ENCODE peak calls at places on chromosomes 12 and 14, in seven cellular contexts. One of them, this sample, is unnamed.

GRCh38 chr14:104665092-104665662 is 24.2 kb upstream of the INF2 start:
- DNase-seq in WTC11: no peak
- DNase-seq in esophagus squamous epithelium: no peak
- DNase-seq in upper lobe of left lung: no peak
- DNase-seq in A549: no peak
- DNase-seq in CD8-positive, alpha-beta T cell: no peak
- DNase-seq in fibroblast of villous mesenchyme: no peak
- DNase-seq in this sample: no peak

GRCh38 chr12:126224032-126224431 is 1158.8 kb downstream of the AACS start:
- DNase-seq in A549: no peak
- DNase-seq in CD8-positive, alpha-beta T cell: no peak
- DNase-seq in fibroblast of villous mesenchyme: no peak
- DNase-seq in WTC11: no peak
- DNase-seq in upper lobe of left lung: no peak
- DNase-seq in esophagus squamous epithelium: no peak
- DNase-seq in this sample: no peak

GRCh38 chr12:91172051-91172450 is 10.6 kb downstream of the DCN start:
- DNase-seq in WTC11: no peak
- DNase-seq in CD8-positive, alpha-beta T cell: no peak
- DNase-seq in fibroblast of villous mesenchyme: no peak
- DNase-seq in esophagus squamous epithelium: no peak
- DNase-seq in upper lobe of left lung: no peak
- DNase-seq in A549: no peak
- DNase-seq in this sample: no peak

GRCh38 chr12:106282457-106283097 is 20.0 kb upstream of the TCP11L2 start:
- DNase-seq in A549: peak; percentile 83
- DNase-seq in CD8-positive, alpha-beta T cell: no peak
- DNase-seq in esophagus squamous epithelium: no peak
- DNase-seq in fibroblast of villous mesenchyme: peak; percentile 73
- DNase-seq in WTC11: peak; percentile 30
- DNase-seq in upper lobe of left lung: peak; percentile 78
- DNase-seq in this sample: peak; percentile 39

GRCh38 chr12:28092396-28092795 is 97.9 kb upstream of the CCDC91 start:
- DNase-seq in WTC11: no peak
- DNase-seq in CD8-positive, alpha-beta T cell: no peak
- DNase-seq in esophagus squamous epithelium: no peak
- DNase-seq in A549: no peak
- DNase-seq in upper lobe of left lung: no peak
- DNase-seq in fibroblast of villous mesenchyme: no peak
- DNase-seq in this sample: no peak

GRCh38 chr12:32273063-32273521 is 126.3 kb upstream of the FGD4 start:
- DNase-seq in CD8-positive, alpha-beta T cell: no peak
- DNase-seq in WTC11: no peak
- DNase-seq in esophagus squamous epithelium: no peak
- DNase-seq in fibroblast of villous mesenchyme: no peak
- DNase-seq in upper lobe of left lung: no peak
- DNase-seq in A549: no peak
- DNase-seq in this sample: no peak

GRCh38 chr12:74337951-74338350 is 199.7 kb upstream of the ATXN7L3B start:
- DNase-seq in fibroblast of villous mesenchyme: peak; percentile 17
- DNase-seq in WTC11: no peak
- DNase-seq in CD8-positive, alpha-beta T cell: no peak
- DNase-seq in upper lobe of left lung: no peak
- DNase-seq in A549: peak; percentile 68
- DNase-seq in esophagus squamous epithelium: no peak
- DNase-seq in this sample: no peak

GRCh38 chr14:39912192-39913100 is 480.2 kb upstream of the FBXO33 start:
- DNase-seq in A549: no peak
- DNase-seq in upper lobe of left lung: no peak
- DNase-seq in CD8-positive, alpha-beta T cell: no peak
- DNase-seq in esophagus squamous epithelium: no peak
- DNase-seq in WTC11: no peak
- DNase-seq in fibroblast of villous mesenchyme: no peak
- DNase-seq in this sample: no peak

GRCh38 chr12:46373303-46374182 is 970 bp upstream of the SLC38A2 start:
- DNase-seq in esophagus squamous epithelium: no peak
- DNase-seq in fibroblast of villous mesenchyme: peak; percentile 76
- DNase-seq in WTC11: peak; percentile 70
- DNase-seq in upper lobe of left lung: peak; percentile 61
- DNase-seq in A549: no peak
- DNase-seq in CD8-positive, alpha-beta T cell: peak; percentile 36
- DNase-seq in this sample: peak; percentile 69

GRCh38 chr14:29529418-29529817 is 398.2 kb downstream of the PRKD1 start:
- DNase-seq in fibroblast of villous mesenchyme: peak; percentile 8
- DNase-seq in A549: no peak
- DNase-seq in WTC11: no peak
- DNase-seq in upper lobe of left lung: no peak
- DNase-seq in CD8-positive, alpha-beta T cell: no peak
- DNase-seq in esophagus squamous epithelium: no peak
- DNase-seq in this sample: peak; percentile 14

GRCh38 chr12:108594-108993 is 42.0 kb downstream of the IQSEC3 start:
- DNase-seq in fibroblast of villous mesenchyme: no peak
- DNase-seq in upper lobe of left lung: no peak
- DNase-seq in A549: no peak
- DNase-seq in CD8-positive, alpha-beta T cell: no peak
- DNase-seq in WTC11: no peak
- DNase-seq in esophagus squamous epithelium: no peak
- DNase-seq in this sample: no peak

GRCh38 chr14:75428230-75429104 is 645 bp downstream of the JDP2 start:
- DNase-seq in CD8-positive, alpha-beta T cell: no peak
- DNase-seq in esophagus squamous epithelium: no peak
- DNase-seq in upper lobe of left lung: peak; percentile 38
- DNase-seq in fibroblast of villous mesenchyme: no peak
- DNase-seq in A549: no peak
- DNase-seq in WTC11: peak; percentile 21
- DNase-seq in this sample: peak; percentile 40

GRCh38 chr14:92650581-92651105 is 97.8 kb downstream of the LGMN start:
- DNase-seq in CD8-positive, alpha-beta T cell: no peak
- DNase-seq in upper lobe of left lung: no peak
- DNase-seq in fibroblast of villous mesenchyme: no peak
- DNase-seq in A549: no peak
- DNase-seq in esophagus squamous epithelium: no peak
- DNase-seq in WTC11: no peak
- DNase-seq in this sample: no peak

GRCh38 chr12:40587970-40588369 is 104.3 kb upstream of the CNTN1 start:
- DNase-seq in fibroblast of villous mesenchyme: no peak
- DNase-seq in WTC11: no peak
- DNase-seq in A549: no peak
- DNase-seq in esophagus squamous epithelium: no peak
- DNase-seq in upper lobe of left lung: no peak
- DNase-seq in CD8-positive, alpha-beta T cell: no peak
- DNase-seq in this sample: no peak

GRCh38 chr14:37024166-37024565 is 148.2 kb downstream of the SLC25A21 start:
- DNase-seq in CD8-positive, alpha-beta T cell: no peak
- DNase-seq in A549: peak; percentile 9
- DNase-seq in upper lobe of left lung: no peak
- DNase-seq in esophagus squamous epithelium: no peak
- DNase-seq in WTC11: no peak
- DNase-seq in fibroblast of villous mesenchyme: no peak
- DNase-seq in this sample: no peak

GRCh38 chr14:22556990-22557623 is 31.9 kb downstream of the DAD1 start:
- DNase-seq in fibroblast of villous mesenchyme: peak; percentile 75
- DNase-seq in upper lobe of left lung: peak; percentile 81
- DNase-seq in A549: peak; percentile 77
- DNase-seq in CD8-positive, alpha-beta T cell: peak; percentile 93
- DNase-seq in WTC11: peak; percentile 94
- DNase-seq in esophagus squamous epithelium: no peak
- DNase-seq in this sample: peak; percentile 94

GRCh38 chr14:22556021-22556989 is 32.7 kb downstream of the DAD1 start:
- DNase-seq in upper lobe of left lung: peak; percentile 69
- DNase-seq in A549: no peak
- DNase-seq in fibroblast of villous mesenchyme: peak; percentile 89
- DNase-seq in esophagus squamous epithelium: peak; percentile 80
- DNase-seq in WTC11: no peak
- DNase-seq in CD8-positive, alpha-beta T cell: peak; percentile 93
- DNase-seq in this sample: no peak

GRCh38 chr14:22557846-22558220 is 31.2 kb downstream of the DAD1 start:
- DNase-seq in fibroblast of villous mesenchyme: no peak
- DNase-seq in upper lobe of left lung: no peak
- DNase-seq in WTC11: no peak
- DNase-seq in esophagus squamous epithelium: no peak
- DNase-seq in A549: no peak
- DNase-seq in CD8-positive, alpha-beta T cell: no peak
- DNase-seq in this sample: no peak

GRCh38 chr14:22559041-22559440 is 30.0 kb downstream of the DAD1 start:
- DNase-seq in upper lobe of left lung: no peak
- DNase-seq in WTC11: no peak
- DNase-seq in esophagus squamous epithelium: no peak
- DNase-seq in A549: no peak
- DNase-seq in CD8-positive, alpha-beta T cell: no peak
- DNase-seq in fibroblast of villous mesenchyme: no peak
- DNase-seq in this sample: no peak

GRCh38 chr14:22558221-22558913 is 30.7 kb downstream of the DAD1 start:
- DNase-seq in WTC11: peak; percentile 82
- DNase-seq in fibroblast of villous mesenchyme: no peak
- DNase-seq in A549: no peak
- DNase-seq in esophagus squamous epithelium: no peak
- DNase-seq in CD8-positive, alpha-beta T cell: no peak
- DNase-seq in upper lobe of left lung: no peak
- DNase-seq in this sample: peak; percentile 35
- TF ChIP-seq CTCF in WTC11: peak; percentile 47
- TF ChIP-seq CTCF in fibroblast of villous mesenchyme: peak; percentile 35
- TF ChIP-seq CTCF in A549: no peak
- TF ChIP-seq CTCF in esophagus squamous epithelium: no peak
- TF ChIP-seq CTCF in CD8-positive, alpha-beta T cell: peak; percentile 36
- TF ChIP-seq CTCF in upper lobe of left lung: peak; percentile 6
- TF ChIP-seq CTCF in this sample: peak; percentile 12

GRCh38 chr12:47902131-47902639 is 2.6 kb downstream of the VDR start:
- DNase-seq in WTC11: no peak
- DNase-seq in upper lobe of left lung: no peak
- DNase-seq in CD8-positive, alpha-beta T cell: no peak
- DNase-seq in esophagus squamous epithelium: no peak
- DNase-seq in A549: no peak
- DNase-seq in fibroblast of villous mesenchyme: no peak
- DNase-seq in this sample: no peak

GRCh38 chr12:47905313-47905730 is 528 bp upstream of the VDR start:
- DNase-seq in fibroblast of villous mesenchyme: no peak
- DNase-seq in WTC11: peak; percentile 82
- DNase-seq in upper lobe of left lung: peak; percentile 82
- DNase-seq in CD8-positive, alpha-beta T cell: no peak
- DNase-seq in A549: no peak
- DNase-seq in esophagus squamous epithelium: no peak
- DNase-seq in this sample: peak; percentile 51

GRCh38 chr12:47903927-47904646 is 707 bp downstream of the VDR start:
- DNase-seq in WTC11: no peak
- DNase-seq in esophagus squamous epithelium: no peak
- DNase-seq in upper lobe of left lung: peak; percentile 90
- DNase-seq in A549: peak; percentile 25
- DNase-seq in fibroblast of villous mesenchyme: peak; percentile 83
- DNase-seq in CD8-positive, alpha-beta T cell: peak; percentile 49
- DNase-seq in this sample: no peak

GRCh38 chr12:47903151-47903611 is 1.6 kb downstream of the VDR start:
- DNase-seq in CD8-positive, alpha-beta T cell: no peak
- DNase-seq in fibroblast of villous mesenchyme: peak; percentile 50
- DNase-seq in esophagus squamous epithelium: no peak
- DNase-seq in WTC11: no peak
- DNase-seq in upper lobe of left lung: peak; percentile 75
- DNase-seq in A549: no peak
- DNase-seq in this sample: no peak

DNA sequence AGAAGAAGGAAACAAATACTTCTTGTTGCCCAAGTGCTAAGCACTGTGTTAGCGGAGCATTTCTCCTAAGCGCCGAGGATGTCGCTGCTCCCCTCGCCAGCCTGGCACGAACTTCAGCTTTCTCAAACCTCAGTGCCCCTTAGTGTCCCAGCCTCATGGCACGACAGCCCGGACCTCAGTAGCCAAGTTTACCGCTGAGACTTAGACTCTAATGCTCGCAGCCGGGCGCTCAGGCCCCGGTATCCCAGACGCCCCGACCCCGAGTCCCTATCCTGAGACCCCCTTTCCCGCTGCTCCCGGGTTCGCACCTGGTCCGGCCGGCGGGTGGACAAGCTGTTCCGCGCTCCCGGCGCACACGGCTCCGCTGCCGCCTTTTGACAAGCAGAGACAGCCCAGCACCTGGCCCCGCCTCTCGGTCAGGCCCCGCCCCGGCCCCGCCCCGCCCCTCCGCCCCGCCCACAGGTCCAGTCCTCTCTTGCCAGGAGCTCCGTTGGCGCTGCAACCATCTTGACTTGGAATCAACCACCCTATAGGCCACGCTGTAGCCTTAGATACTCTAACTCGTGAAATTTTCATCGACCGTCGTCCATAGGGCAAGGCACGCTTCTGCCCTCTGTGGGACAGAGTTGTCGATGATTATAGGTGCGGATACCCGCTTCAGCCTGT is at the start of gene VDR:
- DNase-seq in WTC11: peak; percentile 83
- DNase-seq in fibroblast of villous mesenchyme: peak; percentile 71
- DNase-seq in esophagus squamous epithelium: no peak
- DNase-seq in upper lobe of left lung: peak; percentile 91
- DNase-seq in A549: peak; percentile 87
- DNase-seq in CD8-positive, alpha-beta T cell: peak; percentile 47
- DNase-seq in this sample: peak; percentile 78
- TF ChIP-seq CTCF in WTC11: no peak
- TF ChIP-seq CTCF in fibroblast of villous mesenchyme: peak; percentile 34
- TF ChIP-seq CTCF in esophagus squamous epithelium: no peak
- TF ChIP-seq CTCF in upper lobe of left lung: peak; percentile 36
- TF ChIP-seq CTCF in A549: no peak
- TF ChIP-seq CTCF in CD8-positive, alpha-beta T cell: no peak
- TF ChIP-seq CTCF in this sample: no peak

DNA sequence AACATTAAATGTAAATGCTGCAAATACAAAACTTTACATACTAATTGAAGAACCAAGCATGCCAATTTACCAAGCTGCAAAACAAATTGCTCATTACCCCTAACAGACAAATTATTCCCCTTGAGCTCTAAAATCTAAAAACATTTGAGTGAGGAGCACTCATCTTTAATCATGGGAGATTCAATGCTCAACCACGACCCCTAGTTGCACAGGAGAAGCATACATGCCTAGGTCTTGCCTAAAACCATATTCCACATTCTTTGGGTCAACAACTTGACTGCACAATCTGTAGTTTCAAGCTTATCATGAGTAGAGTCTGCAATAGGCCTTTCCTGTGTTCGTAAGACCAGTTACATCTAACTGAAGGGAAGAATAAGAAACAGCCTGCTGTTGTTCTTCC is 69.7 kb downstream of the MGAT4C start:
- DNase-seq in esophagus squamous epithelium: no peak
- DNase-seq in WTC11: no peak
- DNase-seq in upper lobe of left lung: no peak
- DNase-seq in fibroblast of villous mesenchyme: no peak
- DNase-seq in A549: peak; percentile 18
- DNase-seq in CD8-positive, alpha-beta T cell: no peak
- DNase-seq in this sample: no peak
- TF ChIP-seq CTCF in esophagus squamous epithelium: no peak
- TF ChIP-seq CTCF in WTC11: no peak
- TF ChIP-seq CTCF in upper lobe of left lung: no peak
- TF ChIP-seq CTCF in fibroblast of villous mesenchyme: no peak
- TF ChIP-seq CTCF in A549: no peak
- TF ChIP-seq CTCF in CD8-positive, alpha-beta T cell: no peak
- TF ChIP-seq CTCF in this sample: no peak

DNA sequence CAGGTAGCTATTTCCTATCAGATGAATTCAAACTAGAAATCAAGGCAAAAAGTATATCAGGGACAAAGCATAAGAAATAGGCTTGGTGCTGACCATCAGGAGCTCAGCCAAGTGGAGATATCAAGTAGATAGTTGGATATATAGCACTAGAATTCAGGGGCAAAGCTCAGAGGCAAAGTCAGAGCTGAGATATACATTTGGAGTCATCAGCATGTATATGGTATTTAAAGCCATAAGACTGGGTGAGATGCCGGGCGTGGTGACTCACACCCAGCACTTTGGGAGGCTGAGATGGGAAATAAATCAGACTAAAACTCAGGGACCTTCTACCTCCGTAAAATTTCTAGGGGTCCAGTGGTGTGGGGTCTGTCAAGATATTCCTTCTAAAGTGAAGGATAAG is 38.9 kb upstream of the LIMA1 start:
- DNase-seq in WTC11: no peak
- DNase-seq in upper lobe of left lung: no peak
- DNase-seq in A549: no peak
- DNase-seq in esophagus squamous epithelium: no peak
- DNase-seq in fibroblast of villous mesenchyme: no peak
- DNase-seq in CD8-positive, alpha-beta T cell: no peak
- DNase-seq in this sample: no peak
- TF ChIP-seq CTCF in WTC11: no peak
- TF ChIP-seq CTCF in upper lobe of left lung: no peak
- TF ChIP-seq CTCF in A549: no peak
- TF ChIP-seq CTCF in esophagus squamous epithelium: no peak
- TF ChIP-seq CTCF in fibroblast of villous mesenchyme: no peak
- TF ChIP-seq CTCF in CD8-positive, alpha-beta T cell: no peak
- TF ChIP-seq CTCF in this sample: no peak